ENCODE peak calls at places on chromosomes 5 and 9, in ten cellular contexts. Z is kidney, E is A549, P is lower lobe of right lung, J is cardiac fibroblast, I is MCF 10A, C is foreskin fibroblast, U is dorsolateral prefrontal cortex, L is astrocyte, M is psoas muscle. Q is an unnamed sample.

GRCh38 chr5:106876665-106877194 is 794.0 kb downstream of the EFNA5 start:
- DNase-seq in Z (no peak), E (no peak), P (peak), J (peak), I (peak), C (no peak), U (no peak), L (no peak), M (no peak), Q (peak)

GRCh38 chr9:123615381-123615780 is 259.4 kb downstream of the CRB2 start:
- DNase-seq in Z (no peak), E (no peak), P (no peak), J (no peak), I (no peak), C (no peak), U (no peak), L (no peak), M (no peak), Q (peak)

GRCh38 chr5:50302815-50303490 is 138.1 kb downstream of the EMB start:
- DNase-seq in Z (no peak), E (peak), P (no peak), J (peak), I (peak), C (peak), U (no peak), L (peak), M (no peak), Q (no peak)

GRCh38 chr5:152686931-152687330 is 281.9 kb upstream of the NMUR2 start:
- DNase-seq in Z (no peak), E (no peak), P (no peak), J (no peak), I (peak), C (no peak), U (no peak), L (peak), M (no peak), Q (no peak)

GRCh38 chr9:121073038-121073437 is 1.7 kb upstream of the CNTRL start:
- DNase-seq in Z (no peak), E (no peak), P (peak), J (peak), I (peak), C (peak), U (peak), L (peak), M (peak), Q (peak)

GRCh38 chr5:37875051-37875787 is 35.4 kb upstream of the GDNF start:
- DNase-seq in Z (no peak), E (no peak), P (no peak), J (peak), I (peak), C (peak), U (no peak), L (peak), M (no peak), Q (peak)

GRCh38 chr5:137521246-137521645 is 22.1 kb upstream of the SPOCK1 start:
- DNase-seq in Z (no peak), E (no peak), P (no peak), J (no peak), I (no peak), C (no peak), U (no peak), L (no peak), M (no peak), Q (no peak)

GRCh38 chr5:54838843-54839242 is 146.6 kb downstream of the ESM1 start:
- DNase-seq in Z (no peak), E (no peak), P (no peak), J (no peak), I (no peak), C (no peak), U (no peak), L (no peak), M (no peak), Q (no peak)

GRCh38 chr5:30112842-30113241 is 1080.6 kb upstream of the CDH6 start:
- DNase-seq in Z (no peak), E (no peak), P (no peak), J (no peak), I (peak), C (no peak), U (no peak), L (peak), M (no peak), Q (no peak)

GRCh38 chr5:140734354-140734753 is 34.1 kb downstream of the ZMAT2 start:
- DNase-seq in Z (no peak), E (no peak), P (no peak), J (peak), I (peak), C (peak), U (no peak), L (no peak), M (no peak), Q (no peak)
- TF ChIP-seq CTCF in Z (no peak), E (peak), P (peak), J (peak), I (peak), C (no peak), U (no peak), L (no peak), M (peak), Q (no peak)

DNA sequence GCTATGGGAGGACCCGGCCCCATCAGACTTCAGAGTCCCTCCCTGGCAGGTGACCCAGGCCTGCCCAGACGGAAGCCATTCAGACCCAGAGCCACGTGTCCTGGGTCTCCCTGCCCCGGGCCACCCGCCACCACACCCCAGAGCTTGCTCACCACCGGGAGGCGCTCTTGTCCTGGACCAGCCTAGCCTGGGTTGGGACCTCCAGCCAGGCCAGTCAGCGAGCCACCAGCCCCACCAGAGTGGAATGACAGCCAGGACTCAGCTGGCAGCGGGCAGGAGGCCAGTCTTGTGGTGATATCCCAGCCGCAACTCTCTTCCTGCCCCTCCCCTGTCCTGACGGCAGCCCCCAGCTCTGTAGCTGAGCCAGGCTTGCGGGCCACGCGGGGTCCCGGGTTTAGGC is 1.7 kb upstream of the PTGDS start:
- DNase-seq in Z (no peak), E (no peak), P (peak), J (no peak), I (no peak), C (no peak), U (peak), L (no peak), M (no peak), Q (peak)
- TF ChIP-seq CTCF in Z (no peak), E (peak), P (peak), J (peak), I (peak), C (no peak), U (peak), L (no peak), M (peak), Q (peak)

GRCh38 chr5:32465076-32465475 is 20.5 kb upstream of the ZFR start:
- DNase-seq in Z (no peak), E (no peak), P (no peak), J (no peak), I (peak), C (no peak), U (no peak), L (no peak), M (no peak), Q (peak)
- TF ChIP-seq CTCF in Z (no peak), E (no peak), P (no peak), J (no peak), I (no peak), C (no peak), U (no peak), L (no peak), M (no peak), Q (no peak)

GRCh38 chr9:89060790-89061189 is 69.5 kb downstream of the S1PR3 start:
- DNase-seq in Z (no peak), E (no peak), P (no peak), J (no peak), I (no peak), C (no peak), U (no peak), L (no peak), M (no peak), Q (no peak)
- TF ChIP-seq CTCF in Z (no peak), E (no peak), P (no peak), J (no peak), I (no peak), C (no peak), U (no peak), L (no peak), M (no peak), Q (no peak)

GRCh38 chr9:1701113-1701512 is 314.0 kb upstream of the SMARCA2 start:
- DNase-seq in Z (no peak), E (no peak), P (no peak), J (no peak), I (no peak), C (no peak), U (no peak), L (no peak), M (no peak), Q (peak)
- TF ChIP-seq CTCF in Z (no peak), E (no peak), P (no peak), J (no peak), I (no peak), C (no peak), U (no peak), L (no peak), M (no peak), Q (no peak)